ENCODE peak calls at places on chromosomes 11 and 22, in six cellular contexts. A is mucosa of descending colon, C is B cell, F is HCT116, P is uterus, W is fibroblast of mammary gland. X is an unnamed sample.

GRCh38 chr11:132122701-132123100 is 752.3 kb downstream of the NTM start:
- DNase-seq in F (no peak), C (no peak), W (no peak), P (no peak), A (no peak), X (no peak)

GRCh38 chr22:37854946-37855345 is 5.7 kb downstream of the EIF3L start:
- DNase-seq in F (no peak), C (no peak), A (no peak), P (no peak), W (no peak), X (no peak)

GRCh38 chr11:128240546-128240945 is 346.8 kb downstream of the ETS1 start:
- DNase-seq in P (no peak), C (no peak), A (no peak), W (peak), F (no peak), X (no peak)

GRCh38 chr11:107801641-107802040 is 56.9 kb downstream of the SLC35F2 start:
- DNase-seq in W (no peak), A (no peak), C (no peak), F (no peak), P (no peak), X (no peak)

GRCh38 chr11:65662802-65663633 is at the start of gene RELA:
- DNase-seq in C (peak), A (peak), W (peak), P (peak), F (peak), X (peak)

GRCh38 chr22:22070371-22070824 is 87.8 kb upstream of the TOP3B start:
- DNase-seq in F (no peak), C (no peak), P (no peak), A (no peak), W (no peak), X (no peak)

GRCh38 chr11:119380816-119381185 is 689 bp downstream of the USP2 start:
- DNase-seq in C (no peak), P (no peak), F (no peak), W (no peak), A (no peak), X (no peak)

GRCh38 chr11:117194267-117194666 is 4.9 kb upstream of the TAGLN start:
- DNase-seq in A (no peak), C (no peak), W (no peak), F (no peak), P (no peak), X (no peak)

GRCh38 chr22:50739279-50739691 is 1.3 kb downstream of the ACR start:
- DNase-seq in F (no peak), W (no peak), P (no peak), A (no peak), C (no peak), X (no peak)

GRCh38 chr11:67408437-67409200 is 4.7 kb downstream of the TBC1D10C start:
- DNase-seq in C (no peak), W (no peak), F (no peak), P (no peak), A (peak), X (peak)

GRCh38 chr11:96213500-96213899 is 129.5 kb downstream of the MAML2 start:
- DNase-seq in C (no peak), P (no peak), A (no peak), W (peak), F (no peak), X (no peak)

GRCh38 chr11:47269002-47269828 is 718 bp upstream of the MADD start:
- DNase-seq in W (peak), P (peak), C (peak), A (peak), F (peak), X (peak)

GRCh38 chr22:24391836-24392217 is 35.6 kb upstream of the ADORA2A start:
- DNase-seq in F (no peak), C (no peak), A (no peak), W (peak), P (no peak), X (no peak)

GRCh38 chr22:48824673-48825651 is 1002.7 kb downstream of the BRD1 start:
- DNase-seq in P (no peak), F (no peak), W (no peak), A (no peak), C (no peak), X (no peak)

GRCh38 chr11:77821349-77821851 is 456 bp downstream of the AAMDC start:
- DNase-seq in C (no peak), P (no peak), W (peak), F (no peak), A (peak), X (no peak)

GRCh38 chr11:119991669-119992068 is 146.2 kb downstream of the TRIM29 start:
- DNase-seq in W (no peak), P (no peak), C (no peak), F (no peak), A (no peak), X (no peak)

GRCh38 chr11:13249992-13250391 is 27.6 kb upstream of the BMAL1 start:
- DNase-seq in C (no peak), A (no peak), W (peak), F (no peak), P (no peak), X (no peak)
- TF ChIP-seq CTCF in C (no peak), A (no peak), W (peak), F (peak), P (no peak), X (no peak)

DNA sequence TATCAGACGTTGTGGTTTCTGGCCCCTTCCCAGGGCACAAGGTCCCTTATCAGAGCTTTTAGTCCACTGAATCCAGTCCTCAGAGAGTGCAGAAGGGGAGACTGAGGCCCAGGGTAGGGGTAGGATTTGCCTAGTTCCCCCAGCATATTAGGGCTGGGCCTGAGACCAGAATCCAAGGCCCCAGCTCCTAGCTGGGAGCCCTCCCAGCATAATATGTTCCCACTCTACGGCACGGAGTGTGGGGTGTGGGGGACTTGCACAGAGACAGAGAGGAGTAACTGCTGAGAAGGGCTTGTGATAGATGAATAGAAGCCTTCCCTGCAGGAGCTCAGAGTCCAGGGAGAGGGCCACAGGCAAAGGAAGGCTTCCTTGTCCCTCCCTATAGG is 43.8 kb downstream of the NEU3 start:
- DNase-seq in C (no peak), A (no peak), F (no peak), P (no peak), W (no peak), X (no peak)
- TF ChIP-seq CTCF in C (no peak), A (no peak), F (no peak), P (no peak), W (no peak), X (no peak)

DNA sequence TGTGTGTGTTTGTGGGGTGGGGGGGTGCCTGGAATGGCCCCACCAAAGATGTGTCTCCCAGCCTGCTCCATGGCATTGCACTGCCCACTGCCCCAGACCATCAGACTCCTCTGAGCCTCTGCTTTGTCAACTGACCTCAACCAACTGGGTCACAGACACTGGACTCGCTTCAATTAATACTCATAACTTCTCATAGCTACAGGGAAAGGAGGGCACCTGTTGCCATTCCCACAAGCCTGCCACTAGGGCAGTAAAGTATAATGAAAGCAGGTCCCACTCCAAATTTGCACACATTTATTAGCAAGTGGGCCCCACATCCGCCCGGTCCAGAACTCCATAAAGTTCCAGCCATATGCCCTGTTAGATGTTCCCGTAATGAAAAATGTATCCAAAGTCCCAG is 70.5 kb upstream of the PRDM11 start:
- DNase-seq in C (no peak), F (no peak), P (no peak), W (no peak), A (no peak), X (peak)
- TF ChIP-seq CTCF in C (no peak), F (no peak), P (no peak), W (no peak), A (no peak), X (no peak)

GRCh38 chr22:29245626-29246385 is 22.0 kb downstream of the RHBDD3 start:
- DNase-seq in W (peak), C (peak), F (peak), A (peak), P (peak), X (peak)
- TF ChIP-seq CTCF in W (peak), C (peak), F (peak), A (peak), P (peak), X (peak)

GRCh38 chr11:2825261-2825885 is 60.2 kb downstream of the CDKN1C start:
- DNase-seq in A (peak), C (no peak), W (peak), F (no peak), P (peak), X (peak)
- TF ChIP-seq CTCF in A (no peak), C (no peak), W (peak), F (no peak), P (no peak), X (no peak)

GRCh38 chr11:73997120-73997772 is 11.6 kb downstream of the UCP3 start:
- DNase-seq in W (no peak), F (no peak), P (no peak), A (no peak), C (peak), X (no peak)
- TF ChIP-seq CTCF in W (no peak), F (no peak), P (no peak), A (no peak), C (no peak), X (no peak)

DNA sequence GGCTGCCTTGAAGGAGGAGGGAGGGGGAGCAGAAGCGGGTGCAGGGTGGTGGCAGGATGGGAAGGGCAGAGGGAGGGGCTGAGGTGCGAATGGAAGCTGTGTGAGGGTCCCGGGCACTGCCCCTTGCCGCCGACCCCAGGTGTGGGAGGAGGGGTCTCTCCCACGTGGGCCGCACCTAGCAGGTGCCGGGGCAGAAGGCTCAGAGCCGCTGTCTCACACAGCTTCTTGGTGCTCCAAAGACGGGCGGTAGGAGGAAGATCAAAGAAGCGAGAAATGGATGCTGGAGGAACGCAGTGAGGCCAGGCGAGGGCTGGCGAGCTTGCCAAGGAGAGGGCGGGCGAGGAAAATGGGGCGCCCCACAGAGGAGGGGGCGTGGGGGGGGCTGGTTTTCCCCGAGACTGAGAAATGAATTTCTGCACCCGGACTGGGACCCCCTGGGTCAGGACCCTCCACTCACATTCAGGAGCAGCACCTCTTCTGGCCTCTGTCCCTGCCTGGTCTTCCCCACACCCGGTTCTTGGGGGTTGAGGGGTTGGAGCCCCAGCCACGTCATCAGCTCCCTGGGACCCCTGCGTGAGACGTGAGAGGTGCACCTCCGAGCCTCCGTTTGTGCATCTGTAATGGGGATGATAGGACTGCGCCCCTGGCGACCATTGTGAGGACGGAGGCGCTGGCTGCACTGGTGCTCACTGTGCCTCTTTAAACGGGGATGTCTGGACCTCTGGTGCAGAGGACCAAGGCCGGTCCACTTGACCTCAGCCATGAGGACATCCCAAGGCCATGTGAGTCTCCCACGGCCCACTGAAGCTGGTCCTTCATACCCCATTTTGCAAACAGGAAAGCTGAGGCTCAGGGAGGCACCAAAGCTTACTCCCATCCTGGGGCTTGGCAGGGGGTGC is 16.8 kb downstream of the LSP1 start:
- DNase-seq in A (peak), C (no peak), W (no peak), P (peak), F (no peak), X (peak)
- TF ChIP-seq CTCF in A (no peak), C (no peak), W (peak), P (no peak), F (peak), X (no peak)

GRCh38 chr11:32154275-32154674 is 63.4 kb downstream of the RCN1 start:
- DNase-seq in W (peak), F (peak), P (no peak), A (no peak), C (no peak), X (no peak)
- TF ChIP-seq CTCF in W (no peak), F (peak), P (no peak), A (no peak), C (no peak), X (no peak)